ENCODE peak calls at places on chromosomes 11 and 22, in seven cellular contexts. Q is mesendoderm, R is neuronal stem cell, S is IMR-90, Z is trophoblast cell, E is H9, C is H1. B is an unnamed sample.

GRCh38 chr11:37322333-37323194 is 724.5 kb upstream of the RAG2 start:
- DNase-seq in E (no peak), Z (no peak), C (no peak), R (no peak), S (no peak), Q (no peak), B (no peak)

GRCh38 chr11:127890026-127890611 is 697.2 kb downstream of the ETS1 start:
- DNase-seq in S (peak), Z (peak), R (no peak), C (no peak), Q (no peak), E (no peak), B (no peak)

GRCh38 chr22:23286296-23286695 is 106.0 kb downstream of the BCR start:
- DNase-seq in S (no peak), Q (no peak), Z (no peak), E (no peak), C (no peak), R (no peak), B (no peak)

GRCh38 chr11:45145421-45146071 is 893 bp upstream of the PRDM11 start:
- DNase-seq in E (peak), R (peak), Q (peak), S (peak), Z (peak), C (peak), B (peak)

GRCh38 chr11:84564180-84564866 is 1062.8 kb downstream of the DLG2 start:
- DNase-seq in Q (peak), C (no peak), R (peak), E (no peak), Z (peak), S (peak), B (peak)

GRCh38 chr11:38304926-38305325 is 1706.9 kb upstream of the RAG2 start:
- DNase-seq in S (no peak), Z (no peak), E (no peak), R (no peak), Q (no peak), C (no peak), B (no peak)

GRCh38 chr11:116866774-116867455 is 29.5 kb upstream of the APOA1 start:
- DNase-seq in E (no peak), Z (peak), Q (no peak), C (no peak), R (no peak), S (no peak), B (no peak)

GRCh38 chr11:46808804-46809431 is 37.2 kb downstream of the CKAP5 start:
- DNase-seq in R (no peak), E (no peak), Q (peak), Z (peak), C (no peak), S (peak), B (peak)

GRCh38 chr11:102263604-102264003 is 53.7 kb upstream of the BIRC3 start:
- DNase-seq in E (no peak), C (no peak), Q (no peak), Z (no peak), S (no peak), R (no peak), B (no peak)

DNA sequence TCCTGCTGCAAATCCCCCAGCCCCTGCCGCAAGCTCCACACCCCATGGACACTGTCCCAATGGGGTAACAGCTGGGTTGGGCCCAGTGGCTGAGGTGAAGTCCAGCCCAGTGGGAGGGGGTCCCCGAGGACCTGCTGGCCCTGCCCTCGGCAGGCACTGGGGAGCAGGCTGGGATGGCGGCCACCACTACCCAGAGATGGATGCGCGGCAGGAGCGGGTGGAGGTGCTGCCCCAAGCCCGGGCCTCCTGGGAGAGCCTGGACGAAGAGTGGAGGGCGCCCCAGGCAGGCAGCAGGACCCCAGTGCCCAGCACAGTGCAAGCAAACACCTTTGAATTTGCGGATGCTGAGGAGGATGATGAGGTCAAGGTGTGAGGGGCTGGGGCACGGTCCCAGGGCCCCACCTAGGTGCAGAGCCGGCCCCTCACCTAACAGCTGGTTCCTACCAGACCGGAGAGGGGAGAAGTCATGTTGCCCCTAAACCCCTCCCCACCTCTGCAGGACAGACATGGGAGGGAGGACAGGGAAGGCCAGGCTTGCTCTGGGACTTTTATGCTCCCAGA is 8.2 kb downstream of the CDC42EP1 start:
- DNase-seq in Z (no peak), E (peak), S (no peak), R (no peak), Q (peak), C (no peak), B (no peak)
- H2AK5ac ChIP-seq in Z (no peak), E (no peak), S (no peak), R (peak), Q (peak), C (peak), B (peak)

GRCh38 chr11:43053638-43054412 is 258.0 kb upstream of the API5 start:
- DNase-seq in R (no peak), Q (no peak), E (no peak), Z (no peak), C (no peak), S (no peak), B (no peak)
- H2AK5ac ChIP-seq in R (no peak), Q (no peak), E (no peak), Z (no peak), C (no peak), S (no peak), B (no peak)

GRCh38 chr22:19035474-19036228 is 86.6 kb downstream of the DGCR2 start:
- DNase-seq in Z (peak), Q (peak), C (peak), R (peak), S (no peak), E (peak), B (peak)
- H2AK5ac ChIP-seq in Z (no peak), Q (no peak), C (no peak), R (no peak), S (no peak), E (no peak), B (no peak)

DNA sequence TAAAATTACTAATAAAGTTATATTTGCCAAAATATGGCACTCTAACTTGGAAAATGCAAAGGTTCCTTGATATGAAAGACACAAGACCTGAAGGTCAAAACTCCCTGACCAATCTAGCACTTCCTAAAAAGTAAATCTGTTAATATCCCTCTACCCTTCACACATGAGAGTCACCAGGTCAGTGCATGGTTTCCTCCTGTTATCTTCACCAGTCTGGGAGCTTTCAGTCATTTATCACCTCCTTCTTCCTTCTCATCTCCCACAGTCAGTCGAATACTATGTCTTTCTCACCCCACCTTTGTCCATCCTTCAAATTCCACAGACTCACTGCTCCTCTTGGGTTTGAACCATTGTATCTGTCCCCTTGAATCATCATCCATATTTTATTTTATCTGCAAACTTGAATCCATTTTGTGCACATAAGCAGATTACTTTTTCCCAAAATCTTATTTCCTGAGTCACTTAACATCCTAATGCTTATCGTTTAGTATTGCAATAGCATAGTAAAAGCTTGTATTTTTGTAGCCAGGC is 2.6 kb downstream of the HBE1 start:
- DNase-seq in C (no peak), S (no peak), R (no peak), Z (no peak), E (no peak), Q (no peak), B (no peak)
- H2AK5ac ChIP-seq in C (no peak), S (no peak), R (no peak), Z (no peak), E (no peak), Q (no peak), B (no peak)

GRCh38 chr11:32487270-32487669 is 51.9 kb upstream of the WT1 start:
- DNase-seq in Z (no peak), C (no peak), E (peak), R (no peak), Q (peak), S (no peak), B (no peak)
- H2AK5ac ChIP-seq in Z (no peak), C (no peak), E (no peak), R (no peak), Q (no peak), S (no peak), B (no peak)

DNA sequence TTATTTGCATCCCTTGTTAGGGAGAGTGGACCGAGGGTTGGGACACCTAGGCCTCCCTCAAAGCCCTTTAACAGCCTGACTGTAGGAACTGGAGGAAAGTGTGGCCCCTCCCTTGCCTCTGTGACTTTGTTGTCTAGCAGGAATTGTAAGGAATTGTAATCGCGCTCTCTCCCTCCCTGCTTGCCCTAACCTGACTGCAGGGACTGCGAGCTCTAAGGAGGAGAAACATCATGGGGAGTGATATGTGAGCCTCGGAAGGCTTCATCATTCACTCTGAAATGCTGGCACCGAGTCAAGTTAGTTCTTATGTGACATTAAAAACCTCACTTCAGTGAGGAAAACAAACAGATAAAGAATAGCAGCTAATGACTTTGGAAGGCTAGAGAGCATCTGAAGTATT is 58.7 kb upstream of the NTM start:
- DNase-seq in Z (no peak), C (no peak), S (no peak), E (no peak), Q (no peak), R (no peak), B (no peak)
- H2AK5ac ChIP-seq in Z (no peak), C (no peak), S (no peak), E (no peak), Q (no peak), R (no peak), B (no peak)

DNA sequence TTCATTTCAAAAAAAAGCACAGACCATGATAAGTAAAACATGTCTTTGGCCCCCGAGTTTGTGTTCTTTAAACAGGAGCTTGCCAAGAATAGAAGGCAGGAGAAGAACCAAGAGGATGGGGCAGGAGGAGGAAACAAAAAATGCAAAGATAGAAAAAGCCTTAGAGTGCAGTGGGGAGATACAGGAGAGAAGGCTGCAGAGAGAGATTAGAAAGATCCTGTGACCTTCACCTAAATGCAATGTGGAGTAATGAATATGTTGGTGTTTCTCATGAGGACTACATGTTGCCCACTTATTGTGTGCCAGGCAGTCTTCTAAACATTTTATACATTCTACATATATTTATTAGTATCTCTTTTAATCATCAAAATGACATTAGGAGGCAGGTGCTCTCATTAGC is 2.3 kb upstream of the APLNR start:
- DNase-seq in Z (no peak), E (no peak), R (no peak), C (no peak), S (no peak), Q (no peak), B (no peak)
- H2AK5ac ChIP-seq in Z (no peak), E (no peak), R (no peak), C (no peak), S (no peak), Q (no peak), B (no peak)

GRCh38 chr22:30385913-30386312 is 1.3 kb downstream of the RNF215 start:
- DNase-seq in E (no peak), R (no peak), C (no peak), Z (no peak), Q (no peak), S (no peak), B (no peak)
- H2AK5ac ChIP-seq in E (no peak), R (no peak), C (no peak), Z (no peak), Q (no peak), S (peak), B (no peak)

GRCh38 chr11:125303186-125303585 is 138.6 kb downstream of the PKNOX2 start:
- DNase-seq in R (no peak), S (no peak), Z (no peak), C (no peak), E (no peak), Q (no peak), B (no peak)
- H2AK5ac ChIP-seq in R (no peak), S (no peak), Z (no peak), C (no peak), E (no peak), Q (no peak), B (no peak)

DNA sequence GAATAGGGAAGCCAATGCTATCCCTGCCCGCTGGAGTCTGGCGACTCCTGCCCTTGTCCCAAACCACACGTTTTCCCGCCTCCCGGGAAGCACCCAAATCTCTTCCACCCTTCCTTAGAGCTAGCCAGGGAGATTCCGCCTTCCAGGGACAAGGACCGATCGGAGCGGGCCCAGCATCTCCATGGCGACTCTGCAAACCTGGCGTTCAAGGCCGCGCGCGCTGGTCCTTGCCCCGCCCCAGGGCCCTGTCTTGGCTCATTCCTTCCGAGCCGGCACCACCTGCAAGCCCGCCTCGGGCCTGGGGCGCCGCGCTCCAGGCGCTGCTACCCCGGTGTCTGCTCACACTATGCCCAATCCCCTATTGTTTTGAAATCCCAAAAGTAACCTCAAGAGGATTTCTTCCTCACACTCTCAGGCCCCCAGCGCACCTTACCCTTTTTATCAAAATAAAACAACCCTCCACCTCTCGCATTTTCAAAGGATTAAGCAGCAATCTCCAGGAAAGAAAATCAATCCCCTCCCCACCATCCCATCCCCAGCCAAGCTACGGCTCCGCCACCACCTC is 994 bp downstream of the SLC1A2 start:
- DNase-seq in C (peak), Z (peak), E (peak), Q (peak), R (peak), S (no peak), B (peak)
- H2AK5ac ChIP-seq in C (no peak), Z (no peak), E (no peak), Q (no peak), R (peak), S (no peak), B (no peak)

B was measured in mesenchymal stem cell.